ENCODE peak calls at places on chromosome 17, in nine cellular contexts. One of them, this sample, is unnamed.

GRCh38 chr17:45332989-45333701 is 16.3 kb upstream of the MAP3K14 start:
- DNase-seq in A549: no peak
- DNase-seq in NCI-H226: peak
- DNase-seq in stomach: no peak
- DNase-seq in islet precursor cell: peak
- DNase-seq in effector CD4-positive, alpha-beta T cell: no peak
- DNase-seq in retinal pigment epithelial cell: no peak
- DNase-seq in NCI-H82: no peak
- DNase-seq in RCC 7860: peak
- DNase-seq in this sample: peak

GRCh38 chr17:74274703-74275340 is 788 bp downstream of the DNAI2 start:
- DNase-seq in A549: no peak
- DNase-seq in NCI-H226: no peak
- DNase-seq in stomach: no peak
- DNase-seq in islet precursor cell: no peak
- DNase-seq in effector CD4-positive, alpha-beta T cell: no peak
- DNase-seq in retinal pigment epithelial cell: no peak
- DNase-seq in NCI-H82: no peak
- DNase-seq in RCC 7860: no peak
- DNase-seq in this sample: no peak

GRCh38 chr17:10875984-10876555 is 38.2 kb upstream of the PIRT start:
- DNase-seq in A549: peak
- DNase-seq in NCI-H226: no peak
- DNase-seq in stomach: peak
- DNase-seq in islet precursor cell: peak
- DNase-seq in effector CD4-positive, alpha-beta T cell: no peak
- DNase-seq in retinal pigment epithelial cell: peak
- DNase-seq in NCI-H82: peak
- DNase-seq in RCC 7860: peak
- DNase-seq in this sample: no peak

GRCh38 chr17:2030779-2031163 is 818 bp downstream of the DPH1 start:
- DNase-seq in A549: peak
- DNase-seq in NCI-H226: no peak
- DNase-seq in stomach: no peak
- DNase-seq in islet precursor cell: peak
- DNase-seq in effector CD4-positive, alpha-beta T cell: no peak
- DNase-seq in retinal pigment epithelial cell: no peak
- DNase-seq in NCI-H82: no peak
- DNase-seq in RCC 7860: no peak
- DNase-seq in this sample: no peak

GRCh38 chr17:37570527-37571093 is 38.6 kb downstream of the SYNRG start:
- DNase-seq in A549: peak
- DNase-seq in NCI-H226: peak
- DNase-seq in stomach: peak
- DNase-seq in islet precursor cell: peak
- DNase-seq in effector CD4-positive, alpha-beta T cell: no peak
- DNase-seq in retinal pigment epithelial cell: peak
- DNase-seq in NCI-H82: peak
- DNase-seq in RCC 7860: peak
- DNase-seq in this sample: no peak

GRCh38 chr17:78781339-78782304 is at the start of gene CYTH1:
- DNase-seq in A549: peak
- DNase-seq in NCI-H226: no peak
- DNase-seq in stomach: peak
- DNase-seq in islet precursor cell: peak
- DNase-seq in effector CD4-positive, alpha-beta T cell: peak
- DNase-seq in retinal pigment epithelial cell: no peak
- DNase-seq in NCI-H82: peak
- DNase-seq in RCC 7860: no peak
- DNase-seq in this sample: peak

GRCh38 chr17:60354223-60354622 is 37.7 kb downstream of the USP32 start:
- DNase-seq in A549: peak
- DNase-seq in NCI-H226: peak
- DNase-seq in stomach: no peak
- DNase-seq in islet precursor cell: no peak
- DNase-seq in effector CD4-positive, alpha-beta T cell: no peak
- DNase-seq in retinal pigment epithelial cell: no peak
- DNase-seq in NCI-H82: no peak
- DNase-seq in RCC 7860: no peak
- DNase-seq in this sample: no peak

GRCh38 chr17:34299918-34300600 is 14.5 kb downstream of the CCL11 start:
- DNase-seq in A549: no peak
- DNase-seq in NCI-H226: peak
- DNase-seq in stomach: no peak
- DNase-seq in islet precursor cell: peak
- DNase-seq in effector CD4-positive, alpha-beta T cell: no peak
- DNase-seq in retinal pigment epithelial cell: peak
- DNase-seq in NCI-H82: peak
- DNase-seq in RCC 7860: no peak
- DNase-seq in this sample: no peak

GRCh38 chr17:4920351-4921048 is 11.6 kb upstream of the GP1BA start:
- DNase-seq in A549: no peak
- DNase-seq in NCI-H226: peak
- DNase-seq in stomach: no peak
- DNase-seq in islet precursor cell: peak
- DNase-seq in effector CD4-positive, alpha-beta T cell: no peak
- DNase-seq in retinal pigment epithelial cell: no peak
- DNase-seq in NCI-H82: peak
- DNase-seq in RCC 7860: no peak
- DNase-seq in this sample: no peak

GRCh38 chr17:50903604-50904521 is 37.7 kb upstream of the TOB1 start:
- DNase-seq in A549: no peak
- DNase-seq in NCI-H226: no peak
- DNase-seq in stomach: no peak
- DNase-seq in islet precursor cell: no peak
- DNase-seq in effector CD4-positive, alpha-beta T cell: peak
- DNase-seq in retinal pigment epithelial cell: peak
- DNase-seq in NCI-H82: no peak
- DNase-seq in RCC 7860: no peak
- DNase-seq in this sample: no peak

GRCh38 chr17:51612692-51613091 is 352.3 kb downstream of the UTP18 start:
- DNase-seq in A549: no peak
- DNase-seq in NCI-H226: no peak
- DNase-seq in stomach: no peak
- DNase-seq in islet precursor cell: peak
- DNase-seq in effector CD4-positive, alpha-beta T cell: no peak
- DNase-seq in retinal pigment epithelial cell: no peak
- DNase-seq in NCI-H82: no peak
- DNase-seq in RCC 7860: no peak
- DNase-seq in this sample: no peak

GRCh38 chr17:74360993-74361612 is 565 bp downstream of the BTBD17 start:
- DNase-seq in A549: no peak
- DNase-seq in NCI-H226: no peak
- DNase-seq in stomach: no peak
- DNase-seq in islet precursor cell: no peak
- DNase-seq in effector CD4-positive, alpha-beta T cell: no peak
- DNase-seq in retinal pigment epithelial cell: no peak
- DNase-seq in NCI-H82: peak
- DNase-seq in RCC 7860: no peak
- DNase-seq in this sample: no peak

GRCh38 chr17:66944365-66945203 is 19.9 kb upstream of the CACNG4 start:
- DNase-seq in A549: no peak
- DNase-seq in NCI-H226: peak
- DNase-seq in stomach: no peak
- DNase-seq in islet precursor cell: peak
- DNase-seq in effector CD4-positive, alpha-beta T cell: no peak
- DNase-seq in retinal pigment epithelial cell: no peak
- DNase-seq in NCI-H82: no peak
- DNase-seq in RCC 7860: no peak
- DNase-seq in this sample: no peak

GRCh38 chr17:28967240-28968135 is 16.2 kb upstream of the PHF12 start:
- DNase-seq in A549: no peak
- DNase-seq in NCI-H226: no peak
- DNase-seq in stomach: no peak
- DNase-seq in islet precursor cell: peak
- DNase-seq in effector CD4-positive, alpha-beta T cell: no peak
- DNase-seq in retinal pigment epithelial cell: no peak
- DNase-seq in NCI-H82: peak
- DNase-seq in RCC 7860: no peak
- DNase-seq in this sample: no peak

GRCh38 chr17:68576811-68577551 is 24.2 kb downstream of the FAM20A start:
- DNase-seq in A549: no peak
- DNase-seq in NCI-H226: no peak
- DNase-seq in stomach: no peak
- DNase-seq in islet precursor cell: peak
- DNase-seq in effector CD4-positive, alpha-beta T cell: no peak
- DNase-seq in retinal pigment epithelial cell: no peak
- DNase-seq in NCI-H82: no peak
- DNase-seq in RCC 7860: no peak
- DNase-seq in this sample: no peak

GRCh38 chr17:17347956-17348871 is 45.0 kb downstream of the NT5M start:
- DNase-seq in A549: no peak
- DNase-seq in NCI-H226: no peak
- DNase-seq in stomach: no peak
- DNase-seq in islet precursor cell: no peak
- DNase-seq in effector CD4-positive, alpha-beta T cell: no peak
- DNase-seq in retinal pigment epithelial cell: no peak
- DNase-seq in NCI-H82: no peak
- DNase-seq in RCC 7860: no peak
- DNase-seq in this sample: peak

GRCh38 chr17:15171433-15172047 is 93.6 kb downstream of the PMP22 start:
- DNase-seq in A549: peak
- DNase-seq in NCI-H226: peak
- DNase-seq in stomach: peak
- DNase-seq in islet precursor cell: peak
- DNase-seq in effector CD4-positive, alpha-beta T cell: no peak
- DNase-seq in retinal pigment epithelial cell: peak
- DNase-seq in NCI-H82: peak
- DNase-seq in RCC 7860: peak
- DNase-seq in this sample: peak

GRCh38 chr17:70859829-70860228 is 690.5 kb downstream of the KCNJ2 start:
- DNase-seq in A549: no peak
- DNase-seq in NCI-H226: no peak
- DNase-seq in stomach: no peak
- DNase-seq in islet precursor cell: no peak
- DNase-seq in effector CD4-positive, alpha-beta T cell: no peak
- DNase-seq in retinal pigment epithelial cell: no peak
- DNase-seq in NCI-H82: no peak
- DNase-seq in RCC 7860: no peak
- DNase-seq in this sample: no peak

GRCh38 chr17:65688307-65688706 is 126.9 kb upstream of the AXIN2 start:
- DNase-seq in A549: no peak
- DNase-seq in NCI-H226: no peak
- DNase-seq in stomach: no peak
- DNase-seq in islet precursor cell: no peak
- DNase-seq in effector CD4-positive, alpha-beta T cell: no peak
- DNase-seq in retinal pigment epithelial cell: no peak
- DNase-seq in NCI-H82: no peak
- DNase-seq in RCC 7860: no peak
- DNase-seq in this sample: no peak

GRCh38 chr17:43475494-43476089 is 8.2 kb upstream of the DHX8 start:
- DNase-seq in A549: no peak
- DNase-seq in NCI-H226: no peak
- DNase-seq in stomach: no peak
- DNase-seq in islet precursor cell: no peak
- DNase-seq in effector CD4-positive, alpha-beta T cell: no peak
- DNase-seq in retinal pigment epithelial cell: no peak
- DNase-seq in NCI-H82: no peak
- DNase-seq in RCC 7860: no peak
- DNase-seq in this sample: no peak

GRCh38 chr17:57130708-57131461 is 45.8 kb downstream of the AKAP1 start:
- DNase-seq in A549: peak
- DNase-seq in NCI-H226: peak
- DNase-seq in stomach: peak
- DNase-seq in islet precursor cell: peak
- DNase-seq in effector CD4-positive, alpha-beta T cell: peak
- DNase-seq in retinal pigment epithelial cell: peak
- DNase-seq in NCI-H82: peak
- DNase-seq in RCC 7860: peak
- DNase-seq in this sample: peak

GRCh38 chr17:18248300-18248731 is 10.2 kb downstream of the FLII start:
- DNase-seq in A549: peak
- DNase-seq in NCI-H226: peak
- DNase-seq in stomach: peak
- DNase-seq in islet precursor cell: peak
- DNase-seq in effector CD4-positive, alpha-beta T cell: peak
- DNase-seq in retinal pigment epithelial cell: no peak
- DNase-seq in NCI-H82: peak
- DNase-seq in RCC 7860: peak
- DNase-seq in this sample: no peak

GRCh38 chr17:55811536-55811935 is 60.7 kb downstream of the PCTP start:
- DNase-seq in A549: no peak
- DNase-seq in NCI-H226: no peak
- DNase-seq in stomach: no peak
- DNase-seq in islet precursor cell: no peak
- DNase-seq in effector CD4-positive, alpha-beta T cell: no peak
- DNase-seq in retinal pigment epithelial cell: no peak
- DNase-seq in NCI-H82: no peak
- DNase-seq in RCC 7860: no peak
- DNase-seq in this sample: no peak

GRCh38 chr17:31654936-31655335 is 204.1 kb downstream of the COPRS start:
- DNase-seq in A549: no peak
- DNase-seq in NCI-H226: no peak
- DNase-seq in stomach: no peak
- DNase-seq in islet precursor cell: peak
- DNase-seq in effector CD4-positive, alpha-beta T cell: no peak
- DNase-seq in retinal pigment epithelial cell: no peak
- DNase-seq in NCI-H82: no peak
- DNase-seq in RCC 7860: peak
- DNase-seq in this sample: peak

GRCh38 chr17:58328195-58329034 is at the start of gene TSPOAP1:
- DNase-seq in A549: no peak
- DNase-seq in NCI-H226: no peak
- DNase-seq in stomach: no peak
- DNase-seq in islet precursor cell: peak
- DNase-seq in effector CD4-positive, alpha-beta T cell: peak
- DNase-seq in retinal pigment epithelial cell: no peak
- DNase-seq in NCI-H82: peak
- DNase-seq in RCC 7860: no peak
- DNase-seq in this sample: no peak

GRCh38 chr17:58614854-58615409 is 76.9 kb downstream of the TEX14 start:
- DNase-seq in A549: no peak
- DNase-seq in NCI-H226: no peak
- DNase-seq in stomach: no peak
- DNase-seq in islet precursor cell: no peak
- DNase-seq in effector CD4-positive, alpha-beta T cell: no peak
- DNase-seq in retinal pigment epithelial cell: no peak
- DNase-seq in NCI-H82: no peak
- DNase-seq in RCC 7860: no peak
- DNase-seq in this sample: no peak

GRCh38 chr17:46964315-46965265 is 14.5 kb downstream of the RPRML start:
- DNase-seq in A549: no peak
- DNase-seq in NCI-H226: no peak
- DNase-seq in stomach: no peak
- DNase-seq in islet precursor cell: peak
- DNase-seq in effector CD4-positive, alpha-beta T cell: no peak
- DNase-seq in retinal pigment epithelial cell: no peak
- DNase-seq in NCI-H82: no peak
- DNase-seq in RCC 7860: no peak
- DNase-seq in this sample: no peak

GRCh38 chr17:77644981-77645380 is 313.5 kb upstream of the TNRC6C start:
- DNase-seq in A549: no peak
- DNase-seq in NCI-H226: no peak
- DNase-seq in stomach: no peak
- DNase-seq in islet precursor cell: peak
- DNase-seq in effector CD4-positive, alpha-beta T cell: peak
- DNase-seq in retinal pigment epithelial cell: no peak
- DNase-seq in NCI-H82: peak
- DNase-seq in RCC 7860: no peak
- DNase-seq in this sample: no peak

This sample was measured in suprapubic skin.